ENCODE peak calls at places on chromosomes 16 and 17, in five cellular contexts. C is effector memory CD4-positive, alpha-beta T cell; I is left ventricle myocardium inferior; T is tibial artery; N is heart left ventricle. J is an unnamed sample.
A peak's percentile ranks its signal among the peaks of the same experiment; 100 is the strongest.

GRCh38 chr16:11565665-11566064 is 21.1 kb downstream of the LITAF start:
- DNase-seq in C (no peak), I (no peak), T (no peak), N (no peak), J (no peak)

GRCh38 chr16:87954826-87955225 is 3.6 kb downstream of the BANP start:
- DNase-seq in C (no peak), I (no peak), T (no peak), N (peak; percentile 4), J (peak; percentile 60)

GRCh38 chr17:83109793-83110645 is 30.6 kb downstream of the METRNL start:
- DNase-seq in C (no peak), I (peak; percentile 83), T (peak; percentile 97), N (peak; percentile 85), J (peak; percentile 94)

GRCh38 chr16:1691956-1692355 is 13.9 kb downstream of the JPT2 start:
- DNase-seq in C (no peak), I (no peak), T (no peak), N (no peak), J (no peak)

GRCh38 chr17:78114831-78115723 is 13.5 kb downstream of the TMC6 start:
- DNase-seq in C (no peak), I (peak; percentile 64), T (no peak), N (peak; percentile 58), J (no peak)

GRCh38 chr17:73551756-73552155 is 92.5 kb downstream of the SDK2 start:
- DNase-seq in C (no peak), I (no peak), T (no peak), N (no peak), J (no peak)

GRCh38 chr16:53773150-53773846 is 69.3 kb downstream of the FTO start:
- DNase-seq in C (no peak), I (no peak), T (no peak), N (peak; percentile 21), J (peak; percentile 49)

GRCh38 chr17:59462385-59462784 is 103.0 kb upstream of the DHX40 start:
- DNase-seq in C (no peak), I (no peak), T (no peak), N (no peak), J (no peak)

GRCh38 chr17:3660311-3660891 is 8.0 kb downstream of the TAX1BP3 start:
- DNase-seq in C (no peak), I (peak; percentile 42), T (no peak), N (no peak), J (no peak)

GRCh38 chr16:85569615-85570212 is 43.4 kb upstream of the GSE1 start:
- DNase-seq in C (no peak), I (no peak), T (no peak), N (no peak), J (peak; percentile 39)

GRCh38 chr16:4942481-4942880 is 5.5 kb upstream of the PPL start:
- DNase-seq in C (no peak), I (no peak), T (no peak), N (no peak), J (no peak)

GRCh38 chr17:38922538-38923291 is 2.7 kb upstream of the LASP1NB start:
- DNase-seq in C (no peak), I (no peak), T (peak; percentile 85), N (peak; percentile 89), J (peak; percentile 84)

GRCh38 chr16:85253127-85253941 is 141.1 kb upstream of the CIBAR2 start:
- DNase-seq in C (no peak), I (peak; percentile 50), T (no peak), N (peak; percentile 44), J (peak; percentile 70)

GRCh38 chr17:19284005-19284959 is 47.1 kb downstream of the EPN2 start:
- DNase-seq in C (no peak), I (no peak), T (no peak), N (no peak), J (no peak)

GRCh38 chr17:64148017-64148631 is 18.2 kb upstream of the ERN1 start:
- DNase-seq in C (no peak), I (no peak), T (no peak), N (no peak), J (peak; percentile 53)

DNA sequence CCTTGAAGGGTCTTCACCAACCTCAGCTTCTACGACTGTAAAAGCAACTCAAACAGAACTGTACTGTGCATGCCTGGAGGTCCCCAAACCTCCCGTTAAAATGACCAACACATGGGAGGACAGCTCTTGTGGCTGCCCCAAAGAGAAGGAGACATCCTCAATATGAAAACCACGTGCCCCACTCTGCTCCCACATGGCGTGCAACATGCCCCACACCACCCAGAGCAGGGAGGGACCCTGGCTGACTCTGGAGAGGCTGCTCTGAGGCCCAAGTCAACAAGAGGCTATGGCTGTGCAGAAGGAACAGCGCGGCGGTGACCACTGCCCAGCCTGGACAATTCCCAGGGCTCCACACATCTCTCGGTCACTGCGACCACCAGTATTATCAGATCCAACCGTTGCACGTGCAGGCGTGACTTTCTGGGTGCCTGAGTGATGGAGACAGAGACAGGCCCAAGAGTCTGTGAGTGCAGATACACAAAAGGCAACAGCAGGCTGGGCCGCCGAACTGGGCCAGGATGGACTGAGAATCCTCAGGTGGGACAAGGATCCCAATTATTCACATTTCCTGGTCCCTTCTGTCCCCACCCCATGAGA is 1.4 kb downstream of the PLD6 start:
- DNase-seq in C (no peak), I (no peak), T (no peak), N (no peak), J (no peak)
- H3K27ac ChIP-seq in C (peak overlapping the region; percentile 76), I (peak overlapping the region; percentile 87), T (peak overlapping the region; percentile 84), N (peak overlapping the region; percentile 83), J (peak overlapping the region; percentile 91)

GRCh38 chr16:67277294-67277998 is 1.9 kb upstream of the PLEKHG4 start:
- DNase-seq in C (no peak), I (no peak), T (peak; percentile 59), N (no peak), J (no peak)

GRCh38 chr16:67280090-67281015 is 1.0 kb downstream of the PLEKHG4 start:
- DNase-seq in C (no peak), I (no peak), T (no peak), N (no peak), J (no peak)

GRCh38 chr16:67279296-67280089 is at the start of gene PLEKHG4:
- DNase-seq in C (peak; percentile 54), I (peak; percentile 64), T (peak; percentile 46), N (peak; percentile 62), J (peak; percentile 81)

GRCh38 chr16:67277999-67278772 is 1.1 kb upstream of the PLEKHG4 start:
- DNase-seq in C (no peak), I (no peak), T (peak; percentile 32), N (no peak), J (no peak)

GRCh38 chr16:67278773-67279295 is 498 bp upstream of the PLEKHG4 start:
- DNase-seq in C (peak; percentile 17), I (no peak), T (no peak), N (no peak), J (peak; percentile 28)
- H3K27ac ChIP-seq in C (peak overlapping the region; percentile 32), I (peak overlapping the region; percentile 50), T (peak overlapping the region; percentile 68), N (no peak overlapping the region), J (no peak overlapping the region)

GRCh38 chr16:3168706-3169105 is 19.3 kb upstream of the OR1F1 start:
- DNase-seq in C (no peak), I (no peak), T (no peak), N (no peak), J (no peak)
- H3K27ac ChIP-seq in C (no peak overlapping the region), I (no peak overlapping the region), T (no peak overlapping the region), N (no peak overlapping the region), J (no peak overlapping the region)

GRCh38 chr16:64754279-64754678 is 367.6 kb downstream of the CDH11 start:
- DNase-seq in C (no peak), I (no peak), T (no peak), N (no peak), J (no peak)
- H3K27ac ChIP-seq in C (no peak overlapping the region), I (no peak overlapping the region), T (no peak overlapping the region), N (no peak overlapping the region), J (no peak overlapping the region)

GRCh38 chr17:42018988-42019387 is 902 bp upstream of the NKIRAS2 start:
- DNase-seq in C (no peak), I (no peak), T (no peak), N (no peak), J (no peak)

GRCh38 chr17:42016952-42017865 is at the start of gene DNAJC7:
- DNase-seq in C (peak; percentile 79), I (peak; percentile 92), T (peak; percentile 91), N (peak; percentile 92), J (peak; percentile 93)

GRCh38 chr17:42017866-42018200 is 594 bp upstream of the DNAJC7 start:
- DNase-seq in C (no peak), I (no peak), T (no peak), N (no peak), J (no peak)

GRCh38 chr17:42018339-42018738 is 1.1 kb upstream of the DNAJC7 start:
- DNase-seq in C (no peak), I (no peak), T (no peak), N (no peak), J (no peak)

DNA sequence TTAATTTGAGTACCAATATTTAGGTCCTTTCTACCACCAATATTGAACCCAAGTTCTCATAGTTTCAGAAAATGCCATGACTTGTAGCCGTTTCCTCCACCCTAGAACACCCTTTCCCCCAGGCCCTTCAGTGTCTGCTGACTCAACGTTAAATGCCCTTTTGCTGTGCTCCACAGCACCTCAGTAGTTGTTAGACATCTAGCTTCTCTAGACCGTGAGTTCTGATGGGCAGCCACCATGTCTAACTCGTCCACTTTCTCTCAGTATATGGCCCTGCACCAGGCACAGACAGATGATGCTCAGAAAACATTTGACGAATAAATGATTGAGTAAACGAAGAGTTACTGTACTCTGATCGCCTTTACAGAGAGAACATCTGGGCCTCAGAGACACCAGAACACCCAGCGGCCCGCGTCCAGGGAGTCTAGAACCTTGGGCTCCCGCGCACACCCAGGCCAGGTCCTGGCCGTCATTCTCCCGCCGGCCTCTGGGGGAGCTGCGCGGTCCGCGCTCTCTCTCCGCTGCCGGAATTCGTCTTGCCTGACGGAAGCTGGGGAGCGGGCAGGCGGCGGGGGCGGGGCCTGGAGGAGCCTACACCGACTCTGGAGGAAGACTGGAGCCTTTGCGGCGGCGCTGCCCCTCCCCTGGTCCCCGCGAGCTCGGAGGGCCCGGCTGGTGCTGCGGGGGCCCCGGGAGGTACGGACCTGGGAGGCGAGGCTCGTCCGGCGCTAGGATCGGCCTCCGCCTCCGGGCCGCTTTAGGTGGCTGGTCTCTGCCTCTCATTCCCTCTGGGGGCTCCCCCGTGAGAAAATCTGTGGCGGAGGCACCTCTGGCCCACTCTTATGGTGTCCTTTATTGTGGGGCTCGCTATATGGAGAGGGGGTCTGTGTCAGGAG is at the start of gene NKIRAS2:
- DNase-seq in C (peak; percentile 86), I (peak; percentile 95), T (peak; percentile 94), N (peak; percentile 95), J (peak; percentile 95)
- H3K27ac ChIP-seq in C (peak within 1 kb of the TSS; percentile 80), I (peak within 1 kb of the TSS; percentile 88), T (peak within 1 kb of the TSS; percentile 80), N (peak within 1 kb of the TSS; percentile 82), J (peak within 1 kb of the TSS; percentile 79)

DNA sequence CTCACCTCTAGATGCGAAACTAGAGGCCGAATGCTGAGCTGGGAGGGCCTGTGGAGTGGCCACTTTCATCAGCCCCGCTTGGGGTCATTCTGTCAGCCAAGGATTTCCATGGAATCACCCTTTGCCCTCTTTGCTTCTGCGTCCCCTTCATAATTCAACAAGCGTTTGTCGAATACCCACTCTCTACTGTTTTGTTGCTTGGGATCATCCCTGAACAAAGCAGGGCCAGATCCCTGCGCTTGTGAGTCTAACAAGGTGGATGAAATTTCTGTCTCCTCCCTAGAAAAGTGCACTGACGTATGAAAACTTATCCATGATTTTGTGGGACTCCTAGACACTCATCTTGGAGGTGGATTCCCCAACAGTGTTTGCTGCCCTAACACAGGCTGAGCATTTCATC is 3.3 kb upstream of the SLC12A3 start:
- DNase-seq in C (no peak), I (no peak), T (no peak), N (no peak), J (no peak)
- H3K27ac ChIP-seq in C (no peak overlapping the region), I (no peak overlapping the region), T (no peak overlapping the region), N (no peak overlapping the region), J (peak overlapping the region; percentile 65)

J was measured in body of pancreas.